ENCODE peak calls at places on chromosomes 12 and 14, in eight cellular contexts. One of them, this sample, is unnamed.

GRCh38 chr14:58992935-58993334 is 195.5 kb upstream of the DAAM1 start:
- DNase-seq in esophagus squamous epithelium: no peak
- DNase-seq in breast epithelium: no peak
- DNase-seq in AG04450: no peak
- DNase-seq in AG10803: no peak
- DNase-seq in activated T-cell treated with anti-CD3 and anti-CD28 coated beads for 1 hour: no peak
- DNase-seq in NCI-H1092: no peak
- DNase-seq in stimulated activated CD8-positive, alpha-beta memory T cell treated with anti-CD3 and anti-CD28 coated beads, Interleukin-12 subunit alpha, Interleukin-12 subunit beta, amount 100 ng/mL, for 1 hour: no peak
- DNase-seq in this sample: no peak

GRCh38 chr12:120693848-120694247 is 6.9 kb downstream of the MLEC start:
- DNase-seq in esophagus squamous epithelium: no peak
- DNase-seq in breast epithelium: no peak
- DNase-seq in AG04450: no peak
- DNase-seq in AG10803: no peak
- DNase-seq in activated T-cell treated with anti-CD3 and anti-CD28 coated beads for 1 hour: no peak
- DNase-seq in NCI-H1092: no peak
- DNase-seq in stimulated activated CD8-positive, alpha-beta memory T cell treated with anti-CD3 and anti-CD28 coated beads, Interleukin-12 subunit alpha, Interleukin-12 subunit beta, amount 100 ng/mL, for 1 hour: no peak
- DNase-seq in this sample: no peak

GRCh38 chr14:29548948-29549370 is 378.7 kb downstream of the PRKD1 start:
- DNase-seq in esophagus squamous epithelium: no peak
- DNase-seq in breast epithelium: no peak
- DNase-seq in AG04450: peak; percentile 42
- DNase-seq in AG10803: peak; percentile 75
- DNase-seq in activated T-cell treated with anti-CD3 and anti-CD28 coated beads for 1 hour: no peak
- DNase-seq in NCI-H1092: peak; percentile 49
- DNase-seq in stimulated activated CD8-positive, alpha-beta memory T cell treated with anti-CD3 and anti-CD28 coated beads, Interleukin-12 subunit alpha, Interleukin-12 subunit beta, amount 100 ng/mL, for 1 hour: no peak
- DNase-seq in this sample: peak; percentile 65

GRCh38 chr12:52878507-52879393 is 26.1 kb downstream of the KRT8 start:
- DNase-seq in esophagus squamous epithelium: no peak
- DNase-seq in breast epithelium: no peak
- DNase-seq in AG04450: no peak
- DNase-seq in AG10803: no peak
- DNase-seq in activated T-cell treated with anti-CD3 and anti-CD28 coated beads for 1 hour: no peak
- DNase-seq in NCI-H1092: no peak
- DNase-seq in stimulated activated CD8-positive, alpha-beta memory T cell treated with anti-CD3 and anti-CD28 coated beads, Interleukin-12 subunit alpha, Interleukin-12 subunit beta, amount 100 ng/mL, for 1 hour: no peak
- DNase-seq in this sample: no peak

GRCh38 chr12:120041386-120042231 is 52.6 kb downstream of the BICDL1 start:
- DNase-seq in esophagus squamous epithelium: no peak
- DNase-seq in breast epithelium: no peak
- DNase-seq in AG04450: no peak
- DNase-seq in AG10803: no peak
- DNase-seq in activated T-cell treated with anti-CD3 and anti-CD28 coated beads for 1 hour: peak; percentile 26
- DNase-seq in NCI-H1092: no peak
- DNase-seq in stimulated activated CD8-positive, alpha-beta memory T cell treated with anti-CD3 and anti-CD28 coated beads, Interleukin-12 subunit alpha, Interleukin-12 subunit beta, amount 100 ng/mL, for 1 hour: no peak
- DNase-seq in this sample: peak; percentile 29

GRCh38 chr14:91143862-91144261 is 30.0 kb downstream of the DGLUCY start:
- DNase-seq in esophagus squamous epithelium: no peak
- DNase-seq in breast epithelium: no peak
- DNase-seq in AG04450: no peak
- DNase-seq in AG10803: no peak
- DNase-seq in activated T-cell treated with anti-CD3 and anti-CD28 coated beads for 1 hour: no peak
- DNase-seq in NCI-H1092: peak; percentile 10
- DNase-seq in stimulated activated CD8-positive, alpha-beta memory T cell treated with anti-CD3 and anti-CD28 coated beads, Interleukin-12 subunit alpha, Interleukin-12 subunit beta, amount 100 ng/mL, for 1 hour: no peak
- DNase-seq in this sample: no peak

GRCh38 chr12:116067892-116068291 is 209.6 kb downstream of the MED13L start:
- DNase-seq in esophagus squamous epithelium: no peak
- DNase-seq in breast epithelium: no peak
- DNase-seq in AG04450: no peak
- DNase-seq in AG10803: no peak
- DNase-seq in activated T-cell treated with anti-CD3 and anti-CD28 coated beads for 1 hour: no peak
- DNase-seq in NCI-H1092: no peak
- DNase-seq in stimulated activated CD8-positive, alpha-beta memory T cell treated with anti-CD3 and anti-CD28 coated beads, Interleukin-12 subunit alpha, Interleukin-12 subunit beta, amount 100 ng/mL, for 1 hour: no peak
- DNase-seq in this sample: no peak

GRCh38 chr12:120455302-120455701 is 9.1 kb downstream of the GATC start:
- DNase-seq in esophagus squamous epithelium: no peak
- DNase-seq in breast epithelium: no peak
- DNase-seq in AG04450: no peak
- DNase-seq in AG10803: no peak
- DNase-seq in activated T-cell treated with anti-CD3 and anti-CD28 coated beads for 1 hour: no peak
- DNase-seq in NCI-H1092: no peak
- DNase-seq in stimulated activated CD8-positive, alpha-beta memory T cell treated with anti-CD3 and anti-CD28 coated beads, Interleukin-12 subunit alpha, Interleukin-12 subunit beta, amount 100 ng/mL, for 1 hour: no peak
- DNase-seq in this sample: no peak

GRCh38 chr12:47504775-47505446 is 200.9 kb downstream of the RPAP3 start:
- DNase-seq in esophagus squamous epithelium: no peak
- DNase-seq in breast epithelium: no peak
- DNase-seq in AG04450: no peak
- DNase-seq in AG10803: peak; percentile 69
- DNase-seq in activated T-cell treated with anti-CD3 and anti-CD28 coated beads for 1 hour: no peak
- DNase-seq in NCI-H1092: no peak
- DNase-seq in stimulated activated CD8-positive, alpha-beta memory T cell treated with anti-CD3 and anti-CD28 coated beads, Interleukin-12 subunit alpha, Interleukin-12 subunit beta, amount 100 ng/mL, for 1 hour: no peak
- DNase-seq in this sample: no peak

GRCh38 chr14:77058785-77059184 is 30.3 kb upstream of the IRF2BPL start:
- DNase-seq in esophagus squamous epithelium: no peak
- DNase-seq in breast epithelium: no peak
- DNase-seq in AG04450: no peak
- DNase-seq in AG10803: no peak
- DNase-seq in activated T-cell treated with anti-CD3 and anti-CD28 coated beads for 1 hour: no peak
- DNase-seq in NCI-H1092: no peak
- DNase-seq in stimulated activated CD8-positive, alpha-beta memory T cell treated with anti-CD3 and anti-CD28 coated beads, Interleukin-12 subunit alpha, Interleukin-12 subunit beta, amount 100 ng/mL, for 1 hour: no peak
- DNase-seq in this sample: no peak

GRCh38 chr14:99995700-99996356 is 69.4 kb upstream of the EVL start:
- DNase-seq in esophagus squamous epithelium: no peak
- DNase-seq in breast epithelium: peak; percentile 58
- DNase-seq in AG04450: no peak
- DNase-seq in AG10803: peak; percentile 50
- DNase-seq in activated T-cell treated with anti-CD3 and anti-CD28 coated beads for 1 hour: peak; percentile 54
- DNase-seq in NCI-H1092: no peak
- DNase-seq in stimulated activated CD8-positive, alpha-beta memory T cell treated with anti-CD3 and anti-CD28 coated beads, Interleukin-12 subunit alpha, Interleukin-12 subunit beta, amount 100 ng/mL, for 1 hour: peak; percentile 45
- DNase-seq in this sample: no peak

GRCh38 chr12:122827258-122827657 is 8.0 kb upstream of the HIP1R start:
- DNase-seq in esophagus squamous epithelium: no peak
- DNase-seq in breast epithelium: no peak
- DNase-seq in AG04450: no peak
- DNase-seq in AG10803: no peak
- DNase-seq in activated T-cell treated with anti-CD3 and anti-CD28 coated beads for 1 hour: no peak
- DNase-seq in NCI-H1092: no peak
- DNase-seq in stimulated activated CD8-positive, alpha-beta memory T cell treated with anti-CD3 and anti-CD28 coated beads, Interleukin-12 subunit alpha, Interleukin-12 subunit beta, amount 100 ng/mL, for 1 hour: no peak
- DNase-seq in this sample: no peak

GRCh38 chr12:96981053-96981452 is 74.0 kb downstream of the NEDD1 start:
- DNase-seq in esophagus squamous epithelium: no peak
- DNase-seq in breast epithelium: no peak
- DNase-seq in AG04450: peak; percentile 59
- DNase-seq in AG10803: peak; percentile 81
- DNase-seq in activated T-cell treated with anti-CD3 and anti-CD28 coated beads for 1 hour: no peak
- DNase-seq in NCI-H1092: no peak
- DNase-seq in stimulated activated CD8-positive, alpha-beta memory T cell treated with anti-CD3 and anti-CD28 coated beads, Interleukin-12 subunit alpha, Interleukin-12 subunit beta, amount 100 ng/mL, for 1 hour: no peak
- DNase-seq in this sample: no peak

GRCh38 chr12:124863409-124864325 is at the start of gene SCARB1:
- DNase-seq in esophagus squamous epithelium: no peak
- DNase-seq in breast epithelium: peak; percentile 75
- DNase-seq in AG04450: peak; percentile 21
- DNase-seq in AG10803: peak; percentile 69
- DNase-seq in activated T-cell treated with anti-CD3 and anti-CD28 coated beads for 1 hour: peak; percentile 64
- DNase-seq in NCI-H1092: peak; percentile 75
- DNase-seq in stimulated activated CD8-positive, alpha-beta memory T cell treated with anti-CD3 and anti-CD28 coated beads, Interleukin-12 subunit alpha, Interleukin-12 subunit beta, amount 100 ng/mL, for 1 hour: peak; percentile 57
- DNase-seq in this sample: peak; percentile 69

GRCh38 chr12:64608901-64609542 is 1.3 kb upstream of the RASSF3 start:
- DNase-seq in esophagus squamous epithelium: no peak
- DNase-seq in breast epithelium: no peak
- DNase-seq in AG04450: no peak
- DNase-seq in AG10803: peak; percentile 28
- DNase-seq in activated T-cell treated with anti-CD3 and anti-CD28 coated beads for 1 hour: peak; percentile 24
- DNase-seq in NCI-H1092: no peak
- DNase-seq in stimulated activated CD8-positive, alpha-beta memory T cell treated with anti-CD3 and anti-CD28 coated beads, Interleukin-12 subunit alpha, Interleukin-12 subunit beta, amount 100 ng/mL, for 1 hour: no peak
- DNase-seq in this sample: peak; percentile 18

GRCh38 chr12:79747274-79747673 is 56.5 kb upstream of the PAWR start:
- DNase-seq in esophagus squamous epithelium: no peak
- DNase-seq in breast epithelium: no peak
- DNase-seq in AG04450: no peak
- DNase-seq in AG10803: no peak
- DNase-seq in activated T-cell treated with anti-CD3 and anti-CD28 coated beads for 1 hour: no peak
- DNase-seq in NCI-H1092: no peak
- DNase-seq in stimulated activated CD8-positive, alpha-beta memory T cell treated with anti-CD3 and anti-CD28 coated beads, Interleukin-12 subunit alpha, Interleukin-12 subunit beta, amount 100 ng/mL, for 1 hour: no peak
- DNase-seq in this sample: no peak

GRCh38 chr14:23095196-23096108 is at the start of gene C14orf119:
- DNase-seq in esophagus squamous epithelium: no peak
- DNase-seq in breast epithelium: peak; percentile 99
- DNase-seq in AG04450: peak; percentile 99
- DNase-seq in AG10803: peak; percentile 99
- DNase-seq in activated T-cell treated with anti-CD3 and anti-CD28 coated beads for 1 hour: peak; percentile 99
- DNase-seq in NCI-H1092: no peak
- DNase-seq in stimulated activated CD8-positive, alpha-beta memory T cell treated with anti-CD3 and anti-CD28 coated beads, Interleukin-12 subunit alpha, Interleukin-12 subunit beta, amount 100 ng/mL, for 1 hour: peak; percentile 99
- DNase-seq in this sample: no peak

GRCh38 chr14:67525389-67525788 is 7.7 kb upstream of the PLEKHH1 start:
- DNase-seq in esophagus squamous epithelium: no peak
- DNase-seq in breast epithelium: no peak
- DNase-seq in AG04450: no peak
- DNase-seq in AG10803: no peak
- DNase-seq in activated T-cell treated with anti-CD3 and anti-CD28 coated beads for 1 hour: no peak
- DNase-seq in NCI-H1092: no peak
- DNase-seq in stimulated activated CD8-positive, alpha-beta memory T cell treated with anti-CD3 and anti-CD28 coated beads, Interleukin-12 subunit alpha, Interleukin-12 subunit beta, amount 100 ng/mL, for 1 hour: no peak
- DNase-seq in this sample: no peak

GRCh38 chr12:47079894-47080724 is at the start of gene AMIGO2:
- DNase-seq in esophagus squamous epithelium: no peak
- DNase-seq in breast epithelium: no peak
- DNase-seq in AG04450: no peak
- DNase-seq in AG10803: peak; percentile 73
- DNase-seq in activated T-cell treated with anti-CD3 and anti-CD28 coated beads for 1 hour: peak; percentile 12
- DNase-seq in NCI-H1092: no peak
- DNase-seq in stimulated activated CD8-positive, alpha-beta memory T cell treated with anti-CD3 and anti-CD28 coated beads, Interleukin-12 subunit alpha, Interleukin-12 subunit beta, amount 100 ng/mL, for 1 hour: peak; percentile 9
- DNase-seq in this sample: peak; percentile 47

GRCh38 chr14:27056586-27056985 is 458.8 kb upstream of the NOVA1 start:
- DNase-seq in esophagus squamous epithelium: no peak
- DNase-seq in breast epithelium: no peak
- DNase-seq in AG04450: no peak
- DNase-seq in AG10803: no peak
- DNase-seq in activated T-cell treated with anti-CD3 and anti-CD28 coated beads for 1 hour: no peak
- DNase-seq in NCI-H1092: peak; percentile 58
- DNase-seq in stimulated activated CD8-positive, alpha-beta memory T cell treated with anti-CD3 and anti-CD28 coated beads, Interleukin-12 subunit alpha, Interleukin-12 subunit beta, amount 100 ng/mL, for 1 hour: no peak
- DNase-seq in this sample: no peak

GRCh38 chr12:129550353-129550752 is 353.5 kb downstream of the TMEM132D start:
- DNase-seq in esophagus squamous epithelium: no peak
- DNase-seq in breast epithelium: no peak
- DNase-seq in AG04450: no peak
- DNase-seq in AG10803: no peak
- DNase-seq in activated T-cell treated with anti-CD3 and anti-CD28 coated beads for 1 hour: no peak
- DNase-seq in NCI-H1092: peak; percentile 95
- DNase-seq in stimulated activated CD8-positive, alpha-beta memory T cell treated with anti-CD3 and anti-CD28 coated beads, Interleukin-12 subunit alpha, Interleukin-12 subunit beta, amount 100 ng/mL, for 1 hour: no peak
- DNase-seq in this sample: peak; percentile 96

GRCh38 chr14:31371651-31372050 is 48.7 kb downstream of the HEATR5A start:
- DNase-seq in esophagus squamous epithelium: no peak
- DNase-seq in breast epithelium: no peak
- DNase-seq in AG04450: no peak
- DNase-seq in AG10803: no peak
- DNase-seq in activated T-cell treated with anti-CD3 and anti-CD28 coated beads for 1 hour: no peak
- DNase-seq in NCI-H1092: no peak
- DNase-seq in stimulated activated CD8-positive, alpha-beta memory T cell treated with anti-CD3 and anti-CD28 coated beads, Interleukin-12 subunit alpha, Interleukin-12 subunit beta, amount 100 ng/mL, for 1 hour: no peak
- DNase-seq in this sample: no peak

GRCh38 chr12:131112016-131112415 is 158.3 kb downstream of the ADGRD1 start:
- DNase-seq in esophagus squamous epithelium: no peak
- DNase-seq in breast epithelium: no peak
- DNase-seq in AG04450: no peak
- DNase-seq in AG10803: peak; percentile 44
- DNase-seq in activated T-cell treated with anti-CD3 and anti-CD28 coated beads for 1 hour: no peak
- DNase-seq in NCI-H1092: no peak
- DNase-seq in stimulated activated CD8-positive, alpha-beta memory T cell treated with anti-CD3 and anti-CD28 coated beads, Interleukin-12 subunit alpha, Interleukin-12 subunit beta, amount 100 ng/mL, for 1 hour: no peak
- DNase-seq in this sample: no peak

GRCh38 chr14:88325883-88326282 is 2.8 kb upstream of the KCNK10 start:
- DNase-seq in esophagus squamous epithelium: no peak
- DNase-seq in breast epithelium: no peak
- DNase-seq in AG04450: no peak
- DNase-seq in AG10803: no peak
- DNase-seq in activated T-cell treated with anti-CD3 and anti-CD28 coated beads for 1 hour: no peak
- DNase-seq in NCI-H1092: no peak
- DNase-seq in stimulated activated CD8-positive, alpha-beta memory T cell treated with anti-CD3 and anti-CD28 coated beads, Interleukin-12 subunit alpha, Interleukin-12 subunit beta, amount 100 ng/mL, for 1 hour: no peak
- DNase-seq in this sample: no peak

GRCh38 chr14:75654127-75654732 is 6.4 kb downstream of the ERG28 start:
- DNase-seq in esophagus squamous epithelium: peak; percentile 2
- DNase-seq in breast epithelium: peak; percentile 88
- DNase-seq in AG04450: no peak
- DNase-seq in AG10803: peak; percentile 43
- DNase-seq in activated T-cell treated with anti-CD3 and anti-CD28 coated beads for 1 hour: peak; percentile 80
- DNase-seq in NCI-H1092: peak; percentile 35
- DNase-seq in stimulated activated CD8-positive, alpha-beta memory T cell treated with anti-CD3 and anti-CD28 coated beads, Interleukin-12 subunit alpha, Interleukin-12 subunit beta, amount 100 ng/mL, for 1 hour: peak; percentile 76
- DNase-seq in this sample: peak; percentile 40

GRCh38 chr14:104116544-104117340 is 21.6 kb upstream of the KIF26A start:
- DNase-seq in esophagus squamous epithelium: no peak
- DNase-seq in breast epithelium: peak; percentile 74
- DNase-seq in AG04450: no peak
- DNase-seq in AG10803: no peak
- DNase-seq in activated T-cell treated with anti-CD3 and anti-CD28 coated beads for 1 hour: no peak
- DNase-seq in NCI-H1092: no peak
- DNase-seq in stimulated activated CD8-positive, alpha-beta memory T cell treated with anti-CD3 and anti-CD28 coated beads, Interleukin-12 subunit alpha, Interleukin-12 subunit beta, amount 100 ng/mL, for 1 hour: no peak
- DNase-seq in this sample: no peak

GRCh38 chr12:6960291-6961277 is 9.4 kb downstream of the PTPN6 start:
- DNase-seq in esophagus squamous epithelium: no peak
- DNase-seq in breast epithelium: no peak
- DNase-seq in AG04450: no peak
- DNase-seq in AG10803: peak; percentile 32
- DNase-seq in activated T-cell treated with anti-CD3 and anti-CD28 coated beads for 1 hour: no peak
- DNase-seq in NCI-H1092: no peak
- DNase-seq in stimulated activated CD8-positive, alpha-beta memory T cell treated with anti-CD3 and anti-CD28 coated beads, Interleukin-12 subunit alpha, Interleukin-12 subunit beta, amount 100 ng/mL, for 1 hour: no peak
- DNase-seq in this sample: no peak

GRCh38 chr14:35687335-35687939 is 121.7 kb downstream of the RALGAPA1 start:
- DNase-seq in esophagus squamous epithelium: no peak
- DNase-seq in breast epithelium: no peak
- DNase-seq in AG04450: peak; percentile 27
- DNase-seq in AG10803: peak; percentile 46
- DNase-seq in activated T-cell treated with anti-CD3 and anti-CD28 coated beads for 1 hour: no peak
- DNase-seq in NCI-H1092: peak; percentile 46
- DNase-seq in stimulated activated CD8-positive, alpha-beta memory T cell treated with anti-CD3 and anti-CD28 coated beads, Interleukin-12 subunit alpha, Interleukin-12 subunit beta, amount 100 ng/mL, for 1 hour: no peak
- DNase-seq in this sample: peak; percentile 36

GRCh38 chr12:95789126-95790024 is 1.2 kb downstream of the NTN4 start:
- DNase-seq in esophagus squamous epithelium: no peak
- DNase-seq in breast epithelium: no peak
- DNase-seq in AG04450: no peak
- DNase-seq in AG10803: no peak
- DNase-seq in activated T-cell treated with anti-CD3 and anti-CD28 coated beads for 1 hour: no peak
- DNase-seq in NCI-H1092: peak; percentile 17
- DNase-seq in stimulated activated CD8-positive, alpha-beta memory T cell treated with anti-CD3 and anti-CD28 coated beads, Interleukin-12 subunit alpha, Interleukin-12 subunit beta, amount 100 ng/mL, for 1 hour: no peak
- DNase-seq in this sample: no peak

GRCh38 chr14:88825503-88825902 is 1.1 kb downstream of the TTC8 start:
- DNase-seq in esophagus squamous epithelium: no peak
- DNase-seq in breast epithelium: no peak
- DNase-seq in AG04450: no peak
- DNase-seq in AG10803: no peak
- DNase-seq in activated T-cell treated with anti-CD3 and anti-CD28 coated beads for 1 hour: no peak
- DNase-seq in NCI-H1092: no peak
- DNase-seq in stimulated activated CD8-positive, alpha-beta memory T cell treated with anti-CD3 and anti-CD28 coated beads, Interleukin-12 subunit alpha, Interleukin-12 subunit beta, amount 100 ng/mL, for 1 hour: no peak
- DNase-seq in this sample: no peak

GRCh38 chr12:52691076-52691764 is 11.0 kb upstream of the KRT1 start:
- DNase-seq in esophagus squamous epithelium: no peak
- DNase-seq in breast epithelium: peak; percentile 49
- DNase-seq in AG04450: no peak
- DNase-seq in AG10803: no peak
- DNase-seq in activated T-cell treated with anti-CD3 and anti-CD28 coated beads for 1 hour: peak; percentile 46
- DNase-seq in NCI-H1092: peak; percentile 3
- DNase-seq in stimulated activated CD8-positive, alpha-beta memory T cell treated with anti-CD3 and anti-CD28 coated beads, Interleukin-12 subunit alpha, Interleukin-12 subunit beta, amount 100 ng/mL, for 1 hour: no peak
- DNase-seq in this sample: no peak

GRCh38 chr14:34266344-34266743 is 195.7 kb downstream of the SPTSSA start:
- DNase-seq in esophagus squamous epithelium: no peak
- DNase-seq in breast epithelium: no peak
- DNase-seq in AG04450: no peak
- DNase-seq in AG10803: no peak
- DNase-seq in activated T-cell treated with anti-CD3 and anti-CD28 coated beads for 1 hour: no peak
- DNase-seq in NCI-H1092: no peak
- DNase-seq in stimulated activated CD8-positive, alpha-beta memory T cell treated with anti-CD3 and anti-CD28 coated beads, Interleukin-12 subunit alpha, Interleukin-12 subunit beta, amount 100 ng/mL, for 1 hour: no peak
- DNase-seq in this sample: no peak

This sample was measured in NCI-H1436.